ENCODE peak calls at places on chromosomes 16 and 17, in six cellular contexts. G, L, B, P, Q and K are unnamed samples.

GRCh38 chr16:67034478-67034877 is 5.5 kb downstream of the CBFB start:
- DNase-seq in B (no peak), Q (no peak), L (no peak), G (no peak), P (no peak), K (no peak)

GRCh38 chr17:44988256-44988942 is 20.3 kb upstream of the C1QL1 start:
- DNase-seq in B (no peak), L (no peak), P (no peak), G (no peak), Q (no peak), K (no peak)

GRCh38 chr17:81656835-81657234 is 493 bp upstream of the PDE6G start:
- DNase-seq in L (no peak), P (no peak), G (no peak), B (no peak), Q (no peak), K (no peak)

GRCh38 chr16:78286076-78286475 is 186.6 kb downstream of the WWOX start:
- DNase-seq in P (no peak), B (no peak), G (no peak), Q (no peak), L (no peak), K (no peak)

GRCh38 chr16:78748471-78748929 is 649.0 kb downstream of the WWOX start:
- DNase-seq in Q (no peak), B (no peak), P (no peak), L (no peak), G (no peak), K (no peak)

GRCh38 chr16:4212934-4213296 is 29.0 kb downstream of the SRL start:
- DNase-seq in Q (no peak), L (no peak), B (no peak), G (no peak), P (no peak), K (no peak)

GRCh38 chr16:77290451-77291110 is 91.4 kb downstream of the SYCE1L start:
- DNase-seq in B (no peak), L (no peak), Q (no peak), G (no peak), P (no peak), K (no peak)

GRCh38 chr17:7740481-7741001 is 23.0 kb downstream of the DNAH2 start:
- DNase-seq in B (peak; percentile 17), Q (no peak), L (no peak), G (no peak), P (no peak), K (no peak)

GRCh38 chr16:50311134-50311528 is 44.8 kb downstream of the ADCY7 start:
- DNase-seq in Q (peak; percentile 62), L (no peak), B (no peak), P (peak; percentile 58), G (no peak), K (no peak)

GRCh38 chr16:55528974-55529373 is 20.1 kb downstream of the LPCAT2 start:
- DNase-seq in Q (no peak), P (no peak), B (no peak), L (no peak), G (no peak), K (no peak)

GRCh38 chr16:86505185-86505898 is 5.0 kb upstream of the FOXF1 start:
- DNase-seq in G (no peak), Q (no peak), B (no peak), P (peak; percentile 84), L (no peak), K (no peak)

GRCh38 chr17:81841866-81842265 is 7.0 kb upstream of the PPP1R27 start:
- DNase-seq in B (no peak), P (no peak), G (no peak), L (no peak), Q (no peak), K (no peak)

GRCh38 chr16:80418772-80419355 is 121.9 kb upstream of the DYNLRB2 start:
- DNase-seq in L (no peak), G (no peak), Q (no peak), P (no peak), B (no peak), K (no peak)

GRCh38 chr16:71440669-71441347 is 1.0 kb downstream of the TLE7 start:
- DNase-seq in L (no peak), Q (no peak), B (no peak), P (no peak), G (no peak), K (no peak)

GRCh38 chr17:32523827-32524552 is 37.2 kb downstream of the CDK5R1 start:
- DNase-seq in B (no peak), G (no peak), Q (peak; percentile 5), P (peak; percentile 4), L (no peak), K (no peak)

GRCh38 chr16:30395155-30395991 is at the start of gene ZNF48:
- DNase-seq in G (no peak), Q (peak; percentile 92), L (peak; percentile 82), P (peak; percentile 94), B (peak; percentile 89), K (peak; percentile 83)
- TF ChIP-seq CTCF in G (peak; percentile 6), Q (peak; percentile 58), L (no peak), P (peak; percentile 23), B (peak; percentile 31), K (peak; percentile 5)

GRCh38 chr16:12901597-12902436 is at the start of gene SHISA9:
- DNase-seq in P (no peak), B (no peak), G (no peak), Q (no peak), L (no peak), K (no peak)
- H3K4me1 ChIP-seq in P (peaks cover 5% of the 10 kb centered on the region), B (no peaks in the 10 kb centered on the region), G (peaks cover 23% of the 10 kb centered on the region), Q (peaks cover 31% of the 10 kb centered on the region), L (peaks cover 10% of the 10 kb centered on the region), K (peaks cover 1% of the 10 kb centered on the region)

GRCh38 chr16:30893744-30894539 is at the start of gene BCL7C:
- DNase-seq in G (peak; percentile 60), Q (peak; percentile 97), L (peak; percentile 88), P (peak; percentile 95), B (peak; percentile 95), K (peak; percentile 91)
- TF ChIP-seq CTCF in G (peak; percentile 32), Q (peak; percentile 39), L (peak; percentile 49), P (peak; percentile 30), B (peak; percentile 26), K (peak; percentile 67)

GRCh38 chr17:41489531-41489930 is at the start of gene KRT36:
- DNase-seq in L (no peak), P (no peak), B (no peak), G (no peak), Q (no peak), K (no peak)
- H3K4me1 ChIP-seq in L (no peaks in the 10 kb centered on the region), P (no peaks in the 10 kb centered on the region), B (peaks cover 18% of the 10 kb centered on the region), G (peaks cover 9% of the 10 kb centered on the region), Q (no peaks in the 10 kb centered on the region), K (peaks cover 9% of the 10 kb centered on the region)

GRCh38 chr17:17749025-17749772 is 67.9 kb downstream of the RAI1 start:
- DNase-seq in B (no peak), G (no peak), L (no peak), Q (peak; percentile 80), P (no peak), K (no peak)
- TF ChIP-seq CTCF in B (no peak), G (no peak), L (no peak), Q (no peak), P (no peak), K (no peak)

DNA sequence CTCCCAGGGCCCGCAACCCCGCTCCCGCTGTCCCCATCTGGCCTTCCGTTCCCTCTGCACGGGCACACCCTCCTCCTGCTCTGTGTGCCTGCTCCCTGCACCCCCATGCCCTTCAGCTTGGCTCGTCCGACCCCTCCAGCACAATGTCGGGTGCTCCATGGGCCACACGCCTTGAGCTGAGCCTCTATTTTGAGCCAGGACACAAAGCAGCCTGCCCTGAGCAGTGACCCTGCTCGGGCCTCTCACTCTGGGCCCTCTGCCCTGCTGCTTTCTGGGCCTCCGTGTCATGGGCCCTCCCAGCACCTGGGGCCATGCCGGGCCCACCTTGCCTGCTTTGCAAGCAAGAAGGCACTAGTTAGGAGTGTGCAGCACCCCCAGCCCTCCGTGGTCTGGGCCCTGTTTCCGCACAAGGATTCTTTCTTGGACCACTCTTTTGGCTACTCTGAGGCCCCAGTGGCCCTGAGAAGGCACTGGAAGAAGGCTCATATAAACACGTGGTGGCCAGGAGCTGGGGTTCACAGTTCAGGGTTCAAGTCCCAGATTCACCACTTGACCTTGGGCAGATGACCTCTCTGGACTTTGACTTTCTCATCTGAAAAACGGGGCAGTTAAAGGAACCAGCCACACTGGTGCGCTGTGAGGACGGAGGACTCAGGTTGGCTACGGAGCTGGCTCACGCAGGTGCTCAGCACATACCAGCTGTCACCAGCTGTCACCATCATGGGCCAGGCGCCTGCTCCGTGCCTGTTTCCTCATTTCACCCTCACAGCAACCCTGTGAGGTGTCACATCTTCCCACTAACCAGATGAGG is 166.1 kb upstream of the GSE1 start:
- DNase-seq in B (peak; percentile 67), L (no peak), P (no peak), G (no peak), Q (no peak), K (no peak)
- H3K4me1 ChIP-seq in B (peaks cover 44% of the 10 kb centered on the region), L (no peaks in the 10 kb centered on the region), P (peaks cover 44% of the 10 kb centered on the region), G (peaks cover 28% of the 10 kb centered on the region), Q (peaks cover 22% of the 10 kb centered on the region), K (peaks cover 14% of the 10 kb centered on the region)

DNA sequence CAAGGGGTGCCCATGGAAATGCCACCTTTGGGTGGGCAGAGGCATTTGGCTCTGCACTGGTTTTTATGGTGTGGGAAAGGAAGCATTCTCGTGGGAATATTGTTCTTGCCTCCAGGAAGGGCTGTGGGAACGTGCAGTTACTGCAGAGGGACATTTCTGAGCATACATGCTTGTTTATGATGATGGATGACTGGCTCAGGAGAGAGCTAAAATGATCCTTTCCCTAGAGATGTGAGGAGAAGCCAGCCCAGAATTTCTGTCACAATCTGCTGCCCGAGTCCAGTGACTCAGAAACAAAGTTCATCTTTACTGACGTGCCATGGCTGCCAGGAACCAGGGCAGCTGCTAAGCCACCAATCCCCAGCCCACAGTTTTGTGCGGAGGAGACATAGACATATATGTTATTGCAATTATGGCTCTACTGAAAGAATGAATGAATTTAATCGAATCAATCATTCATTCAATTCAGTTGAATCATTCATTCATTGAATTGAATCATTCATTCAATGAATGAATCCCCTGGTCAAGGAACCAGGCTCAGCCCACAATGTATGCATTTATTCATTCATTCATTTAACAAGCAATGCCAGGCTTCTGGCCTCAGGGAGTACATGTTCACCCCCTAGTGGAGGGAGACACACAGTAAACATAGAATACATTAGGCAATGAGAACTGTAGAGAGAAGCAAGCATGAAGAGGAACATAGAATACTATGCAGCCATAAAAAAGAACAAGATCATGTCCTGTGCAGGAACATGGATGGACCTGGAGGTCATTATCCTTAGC is 414.4 kb upstream of the HSBP1 start:
- DNase-seq in B (no peak), L (no peak), Q (peak; percentile 77), P (no peak), G (peak; percentile 14), K (no peak)
- TF ChIP-seq CTCF in B (no peak), L (no peak), Q (peak; percentile 29), P (no peak), G (no peak), K (no peak)

GRCh38 chr17:38447502-38448095 is 19.3 kb downstream of the ARHGAP23 start:
- DNase-seq in Q (no peak), B (no peak), L (no peak), G (no peak), P (no peak), K (no peak)
- H3K4me1 ChIP-seq in Q (peaks cover 68% of the 10 kb centered on the region), B (peaks cover 9% of the 10 kb centered on the region), L (peaks cover 15% of the 10 kb centered on the region), G (peaks cover 65% of the 10 kb centered on the region), P (peaks cover 56% of the 10 kb centered on the region), K (peaks cover 10% of the 10 kb centered on the region)